ENCODE peak calls at places on chromosome 20, in four cellular contexts. W, H, A and K are unnamed samples.

GRCh38 chr20:62196286-62196685 is 13.5 kb downstream of the MTG2 start:
- DNase-seq in W (no peak), H (no peak), A (no peak), K (no peak)

GRCh38 chr20:34112600-34113061 is 588 bp upstream of the EIF2S2 start:
- DNase-seq in W (peak; percentile 61), H (no peak), A (peak; percentile 48), K (peak; percentile 36)

GRCh38 chr20:51837876-51838420 is 35.6 kb upstream of the SALL4 start:
- DNase-seq in W (no peak), H (no peak), A (no peak), K (no peak)

GRCh38 chr20:11394145-11394833 is 523.4 kb upstream of the BTBD3 start:
- DNase-seq in W (no peak), H (no peak), A (no peak), K (no peak)

GRCh38 chr20:40958598-40958997 is 70.0 kb upstream of the TOP1 start:
- DNase-seq in W (no peak), H (peak; percentile 7), A (no peak), K (no peak)

GRCh38 chr20:25015986-25016385 is 23.4 kb upstream of the APMAP start:
- DNase-seq in W (no peak), H (no peak), A (no peak), K (no peak)

GRCh38 chr20:45503430-45503829 is 12.0 kb downstream of the SPINT3 start:
- DNase-seq in W (no peak), H (no peak), A (no peak), K (no peak)

GRCh38 chr20:4869290-4870193 is 131.8 kb downstream of the SLC23A2 start:
- DNase-seq in W (no peak), H (no peak), A (no peak), K (peak; percentile 89)

GRCh38 chr20:49529470-49529869 is 38.5 kb downstream of the PTGIS start:
- DNase-seq in W (no peak), H (no peak), A (no peak), K (no peak)

GRCh38 chr20:37516697-37517370 is 4.2 kb upstream of the NNAT start:
- DNase-seq in W (no peak), H (no peak), A (no peak), K (no peak)

GRCh38 chr20:52154575-52154974 is 37.0 kb downstream of the ZFP64 start:
- DNase-seq in W (no peak), H (no peak), A (no peak), K (no peak)

GRCh38 chr20:63158845-63159244 is 57.1 kb downstream of the YTHDF1 start:
- DNase-seq in W (no peak), H (no peak), A (no peak), K (no peak)

GRCh38 chr20:33653218-33653899 is 8.8 kb upstream of the C20orf144 start:
- DNase-seq in W (peak; percentile 77), H (peak; percentile 86), A (peak; percentile 75), K (peak; percentile 72)

GRCh38 chr20:34566978-34567884 is 8.7 kb downstream of the MAP1LC3A start:
- DNase-seq in W (no peak), H (no peak), A (no peak), K (no peak)

GRCh38 chr20:34262488-34263288 is 21.5 kb downstream of the ASIP start:
- DNase-seq in W (peak; percentile 50), H (no peak), A (peak; percentile 70), K (no peak)

GRCh38 chr20:1803216-1804128 is 91.7 kb upstream of the SIRPA start:
- DNase-seq in W (no peak), H (peak; percentile 79), A (no peak), K (no peak)

GRCh38 chr20:36312724-36313441 is 6.7 kb downstream of the DLGAP4 start:
- DNase-seq in W (no peak), H (peak; percentile 39), A (no peak), K (no peak)

GRCh38 chr20:63501818-63502670 is 3.2 kb upstream of the EEF1A2 start:
- DNase-seq in W (peak; percentile 56), H (peak; percentile 82), A (no peak), K (no peak)

GRCh38 chr20:10433623-10434466 is at the start of gene MKKS:
- DNase-seq in W (peak; percentile 88), H (peak; percentile 92), A (peak; percentile 89), K (peak; percentile 89)

GRCh38 chr20:34111057-34111711 is 859 bp downstream of the EIF2S2 start:
- DNase-seq in W (peak; percentile 29), H (no peak), A (no peak), K (no peak)

GRCh38 chr20:51828762-51829161 is 26.4 kb upstream of the SALL4 start:
- DNase-seq in W (no peak), H (peak; percentile 61), A (no peak), K (no peak)

GRCh38 chr20:16441526-16442164 is 131.6 kb downstream of the KIF16B start:
- DNase-seq in W (no peak), H (no peak), A (no peak), K (no peak)

GRCh38 chr20:21048841-21049273 is 57.3 kb downstream of the LINC00237 start:
- DNase-seq in W (peak; percentile 51), H (peak; percentile 96), A (peak; percentile 55), K (peak; percentile 50)

GRCh38 chr20:23092409-23092756 is 6.3 kb upstream of the CD93 start:
- DNase-seq in W (peak; percentile 79), H (no peak), A (no peak), K (no peak)

GRCh38 chr20:16573011-16573965 is at the start of gene KIF16B:
- DNase-seq in W (peak; percentile 90), H (peak; percentile 99), A (peak; percentile 94), K (peak; percentile 96)

GRCh38 chr20:25389381-25389857 is 1.2 kb downstream of the ABHD12 start:
- DNase-seq in W (peak; percentile 29), H (no peak), A (no peak), K (peak; percentile 42)

GRCh38 chr20:43658068-43658722 is 8.7 kb upstream of the MYBL2 start:
- DNase-seq in W (peak; percentile 69), H (no peak), A (peak; percentile 79), K (peak; percentile 55)

GRCh38 chr20:46920114-46920513 is 25.5 kb downstream of the EYA2 start:
- DNase-seq in W (no peak), H (no peak), A (no peak), K (no peak)

GRCh38 chr20:46928580-46929132 is 34.0 kb downstream of the EYA2 start:
- DNase-seq in W (no peak), H (no peak), A (no peak), K (no peak)

GRCh38 chr20:46923550-46923949 is 28.9 kb downstream of the EYA2 start:
- DNase-seq in W (no peak), H (no peak), A (no peak), K (no peak)
- TF ChIP-seq RNF2 in W (no peak), H (no peak), A (no peak), K (no peak)

DNA sequence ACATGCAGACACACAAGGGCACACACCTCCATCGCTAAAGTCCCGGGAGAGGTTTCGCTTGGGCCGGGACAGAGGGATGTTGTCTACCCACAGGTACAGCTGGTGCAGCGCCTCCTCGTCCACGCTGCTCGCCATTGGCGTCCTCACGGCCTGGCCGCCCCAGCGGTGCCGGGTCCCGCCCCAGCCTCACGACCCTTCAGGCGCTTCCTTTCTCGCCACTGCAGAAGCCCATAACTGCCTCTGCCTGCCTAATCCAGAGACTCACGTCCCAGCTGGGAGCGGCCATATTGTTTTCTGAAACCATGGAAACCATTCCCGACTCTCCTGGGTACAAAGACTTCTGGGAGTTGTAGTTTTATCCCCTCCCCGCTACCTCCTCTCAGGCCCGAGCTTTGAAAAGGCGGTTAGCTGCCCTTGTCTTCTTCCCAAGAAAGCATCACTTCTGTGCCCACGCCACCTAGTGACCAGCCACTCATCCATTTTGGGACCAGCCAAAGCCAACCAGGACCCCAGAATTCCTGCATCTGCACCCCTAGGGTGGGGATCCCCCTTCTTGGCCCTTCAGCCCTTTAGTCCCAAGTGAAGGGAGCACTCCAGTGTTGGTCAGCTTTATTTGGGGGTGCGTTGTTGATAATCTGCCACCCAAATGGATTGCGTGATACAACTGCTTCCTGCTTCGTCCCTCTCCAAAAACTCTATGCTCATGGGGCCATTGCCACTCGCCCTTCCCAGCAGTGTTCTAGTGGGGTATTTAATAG is at the start of gene SPEF1:
- DNase-seq in W (peak; percentile 86), H (peak; percentile 81), A (peak; percentile 98), K (peak; percentile 100)
- TF ChIP-seq HDAC2 in W (no peak), H (no peak), A (peak; percentile 75), K (no peak)

DNA sequence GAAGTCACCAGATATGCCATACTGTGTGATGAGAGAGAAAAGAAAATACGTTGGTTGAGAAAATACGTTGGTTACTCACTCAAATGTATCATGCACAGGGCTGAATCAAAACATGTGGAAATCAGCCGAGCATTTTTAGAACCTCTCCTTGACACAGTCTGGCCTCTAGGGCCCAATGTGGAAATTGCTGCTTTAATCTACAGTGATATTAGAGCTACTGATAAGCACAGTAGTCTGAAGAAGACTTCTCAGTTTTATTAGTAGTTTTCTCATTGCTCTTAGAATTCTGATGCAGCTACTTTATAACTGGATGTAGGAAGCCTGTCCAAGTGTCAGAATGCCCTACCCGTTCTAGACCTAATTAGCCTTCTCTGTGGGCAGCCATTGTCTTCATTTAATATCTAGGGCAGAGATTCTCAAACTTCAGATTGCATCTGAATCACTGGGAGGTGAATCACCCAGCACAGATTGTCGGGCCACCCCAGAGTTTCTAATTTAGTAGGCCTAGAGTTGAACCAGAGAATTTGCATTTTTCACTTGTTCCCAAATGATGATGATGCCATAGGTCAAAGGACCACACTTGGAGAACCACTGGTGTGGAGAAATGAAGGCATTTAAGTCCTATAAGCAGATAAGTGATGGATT is 229.1 kb downstream of the PLCB1 start:
- DNase-seq in W (no peak), H (no peak), A (no peak), K (peak; percentile 7)
- TF ChIP-seq RNF2 in W (no peak), H (no peak), A (no peak), K (no peak)

GRCh38 chr20:50704971-50705370 is 13.6 kb upstream of the RIPOR3 start:
- DNase-seq in W (no peak), H (no peak), A (no peak), K (no peak)
- TF ChIP-seq HDAC2 in W (no peak), H (no peak), A (no peak), K (no peak)

DNA sequence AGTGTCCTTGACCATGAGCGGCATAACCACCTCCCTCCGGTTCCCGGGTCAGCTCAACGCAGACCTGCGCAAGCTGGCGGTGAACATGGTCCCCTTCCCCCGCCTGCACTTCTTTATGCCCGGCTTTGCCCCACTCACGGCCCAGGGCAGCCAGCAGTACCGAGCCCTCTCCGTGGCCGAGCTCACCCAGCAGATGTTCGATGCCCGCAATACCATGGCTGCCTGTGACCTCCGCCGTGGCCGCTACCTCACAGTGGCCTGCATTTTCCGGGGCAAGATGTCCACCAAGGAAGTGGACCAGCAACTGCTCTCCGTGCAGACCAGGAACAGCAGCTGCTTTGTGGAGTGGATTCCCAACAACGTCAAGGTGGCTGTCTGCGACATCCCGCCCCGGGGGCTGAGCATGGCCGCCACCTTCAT is 4.9 kb downstream of the TUBB1 start:
- DNase-seq in W (no peak), H (no peak), A (no peak), K (no peak)
- TF ChIP-seq RNF2 in W (no peak), H (no peak), A (no peak), K (no peak)